ENCODE peak calls at places on chromosomes 1 and 21, in seven cellular contexts. T is fibroblast of lung, V is SJSA1, X is mammary epithelial cell, I is right cardiac atrium, R is GM23338, Z is esophagus squamous epithelium. O is an unnamed sample.

GRCh38 chr1:244102051-244102450 is 51.0 kb downstream of the ZBTB18 start:
- DNase-seq in T (no peak), V (no peak), X (no peak), I (no peak), R (no peak), Z (no peak), O (no peak)

GRCh38 chr1:177571076-177571475 is 398.8 kb downstream of the SEC16B start:
- DNase-seq in T (no peak), V (no peak), X (no peak), I (no peak), R (peak; percentile 34), Z (no peak), O (no peak)

GRCh38 chr1:160256396-160257046 is 5.8 kb downstream of the DCAF8 start:
- DNase-seq in T (peak; percentile 89), V (no peak), X (peak; percentile 75), I (no peak), R (no peak), Z (no peak), O (no peak)

GRCh38 chr1:217534566-217534965 is 96.3 kb downstream of the GPATCH2 start:
- DNase-seq in T (peak; percentile 9), V (no peak), X (no peak), I (no peak), R (no peak), Z (no peak), O (no peak)

GRCh38 chr1:16115468-16116363 is 40.2 kb downstream of the EPHA2 start:
- DNase-seq in T (no peak), V (no peak), X (no peak), I (no peak), R (peak; percentile 84), Z (no peak), O (no peak)

GRCh38 chr1:23169727-23170335 is 1.2 kb upstream of the LUZP1 start:
- DNase-seq in T (peak; percentile 74), V (no peak), X (peak; percentile 89), I (peak; percentile 85), R (peak; percentile 30), Z (peak; percentile 22), O (no peak)

GRCh38 chr1:190170321-190170720 is 307.3 kb downstream of the BRINP3 start:
- DNase-seq in T (peak; percentile 76), V (no peak), X (peak; percentile 7), I (no peak), R (no peak), Z (no peak), O (no peak)

GRCh38 chr1:192580351-192580962 is 4.9 kb downstream of the RGS1 start:
- DNase-seq in T (peak; percentile 68), V (peak; percentile 32), X (peak; percentile 50), I (no peak), R (peak; percentile 57), Z (no peak), O (no peak)

GRCh38 chr1:220451541-220451940 is 76.4 kb upstream of the MARK1 start:
- DNase-seq in T (no peak), V (no peak), X (no peak), I (no peak), R (peak; percentile 4), Z (no peak), O (no peak)

GRCh38 chr1:109947582-109948284 is 36.8 kb upstream of the AHCYL1 start:
- DNase-seq in T (no peak), V (no peak), X (no peak), I (no peak), R (peak; percentile 67), Z (no peak), O (no peak)

GRCh38 chr1:218939095-218939494 is 234.6 kb upstream of the LYPLAL1 start:
- DNase-seq in T (no peak), V (peak; percentile 25), X (no peak), I (no peak), R (no peak), Z (no peak), O (no peak)

GRCh38 chr21:31873696-31874599 is 1.1 kb downstream of the HUNK start:
- DNase-seq in T (peak; percentile 25), V (peak; percentile 76), X (no peak), I (peak; percentile 82), R (peak; percentile 73), Z (no peak), O (no peak)

GRCh38 chr1:215287362-215287761 is 204.8 kb downstream of the KCNK2 start:
- DNase-seq in T (no peak), V (no peak), X (no peak), I (no peak), R (no peak), Z (no peak), O (no peak)

GRCh38 chr1:78255378-78255777 is 209.6 kb downstream of the GIPC2 start:
- DNase-seq in T (peak; percentile 38), V (no peak), X (no peak), I (no peak), R (no peak), Z (no peak), O (no peak)

GRCh38 chr1:99956755-99957154 is 13.0 kb upstream of the SLC35A3 start:
- DNase-seq in T (no peak), V (peak; percentile 54), X (no peak), I (no peak), R (no peak), Z (no peak), O (no peak)

GRCh38 chr1:33683913-33684312 is 180.0 kb upstream of the HMGB4 start:
- DNase-seq in T (peak; percentile 66), V (no peak), X (no peak), I (no peak), R (no peak), Z (no peak), O (no peak)

GRCh38 chr1:201109651-201110050 is 2.6 kb downstream of the CACNA1S start:
- DNase-seq in T (no peak), V (no peak), X (no peak), I (no peak), R (no peak), Z (no peak), O (no peak)

GRCh38 chr21:32641715-32642698 is 29.8 kb upstream of the CFAP298 start:
- DNase-seq in T (no peak), V (no peak), X (no peak), I (no peak), R (peak; percentile 16), Z (no peak), O (no peak)

GRCh38 chr1:44390277-44390676 is 14.8 kb upstream of the RNF220 start:
- DNase-seq in T (peak; percentile 94), V (peak; percentile 66), X (peak; percentile 55), I (no peak), R (no peak), Z (no peak), O (no peak)

GRCh38 chr21:33857846-33858671 is 57.5 kb downstream of the ATP5PO start:
- DNase-seq in T (no peak), V (no peak), X (no peak), I (no peak), R (peak; percentile 37), Z (no peak), O (no peak)

GRCh38 chr21:32249551-32250280 is 29.1 kb downstream of the MIS18A start:
- DNase-seq in T (no peak), V (no peak), X (no peak), I (peak; percentile 76), R (no peak), Z (no peak), O (no peak)

GRCh38 chr1:24151175-24151533 is 8.2 kb upstream of the IL22RA1 start:
- DNase-seq in T (no peak), V (no peak), X (peak; percentile 95), I (no peak), R (peak; percentile 98), Z (no peak), O (no peak)

GRCh38 chr1:86396503-86396900 is 379 bp upstream of the ODF2L start:
- DNase-seq in T (no peak), V (no peak), X (no peak), I (no peak), R (peak; percentile 47), Z (no peak), O (peak; percentile 14)

DNA sequence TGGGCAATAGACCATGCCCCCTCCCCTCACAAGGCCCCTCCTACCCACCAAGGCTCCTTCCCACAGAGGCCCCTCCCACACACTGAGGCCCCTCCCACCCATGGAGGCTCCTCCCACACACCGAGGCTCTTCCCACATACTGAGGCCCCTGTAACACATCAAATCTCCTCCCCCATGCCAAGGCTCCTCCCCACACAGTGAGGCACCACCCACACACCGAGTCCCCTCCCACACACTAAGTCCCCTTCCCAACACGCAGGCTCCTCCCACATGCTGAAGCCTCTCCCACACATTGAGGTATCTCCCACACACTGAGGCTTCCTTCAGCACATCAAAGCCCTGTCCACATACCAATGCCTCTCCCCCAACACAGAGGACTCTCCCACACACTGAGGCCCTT is 391.8 kb downstream of the CAMTA1 start:
- DNase-seq in T (no peak), V (no peak), X (no peak), I (no peak), R (no peak), Z (no peak), O (no peak)
- H3K27ac ChIP-seq in T (no peak overlapping the region), V (no peak overlapping the region), X (no peak overlapping the region), I (no peak overlapping the region), R (no peak overlapping the region), Z (no peak overlapping the region), O (no peak overlapping the region)

GRCh38 chr1:42340898-42341297 is 5.9 kb upstream of the FOXJ3 start:
- DNase-seq in T (no peak), V (no peak), X (no peak), I (no peak), R (no peak), Z (no peak), O (no peak)
- H3K27ac ChIP-seq in T (no peak overlapping the region), V (peak overlapping the region; percentile 36), X (no peak overlapping the region), I (no peak overlapping the region), R (peak overlapping the region; percentile 28), Z (peak overlapping the region; percentile 58), O (no peak overlapping the region)

DNA sequence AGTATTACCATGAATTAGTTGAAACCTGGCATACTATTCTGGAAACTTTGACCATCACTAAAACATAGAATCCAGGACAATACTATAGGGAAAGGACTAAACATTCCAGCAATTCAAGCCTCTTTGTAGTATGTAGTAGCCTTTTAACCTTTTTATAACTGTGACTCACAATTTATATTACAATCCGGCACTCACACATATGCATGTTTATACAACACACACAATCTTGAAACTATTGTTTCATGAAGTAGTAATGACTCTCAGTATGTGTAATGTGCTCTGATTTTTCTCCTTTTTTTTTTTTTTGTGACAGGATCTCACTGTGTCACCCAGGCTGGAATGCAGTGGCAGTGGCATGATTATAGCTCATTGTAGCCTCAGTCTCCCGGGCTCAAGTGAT is 64.3 kb downstream of the ANKRD13C start:
- DNase-seq in T (peak; percentile 44), V (peak; percentile 71), X (peak; percentile 42), I (no peak), R (no peak), Z (no peak), O (no peak)
- H3K27ac ChIP-seq in T (no peak overlapping the region), V (peak overlapping the region; percentile 49), X (no peak overlapping the region), I (no peak overlapping the region), R (no peak overlapping the region), Z (no peak overlapping the region), O (no peak overlapping the region)

DNA sequence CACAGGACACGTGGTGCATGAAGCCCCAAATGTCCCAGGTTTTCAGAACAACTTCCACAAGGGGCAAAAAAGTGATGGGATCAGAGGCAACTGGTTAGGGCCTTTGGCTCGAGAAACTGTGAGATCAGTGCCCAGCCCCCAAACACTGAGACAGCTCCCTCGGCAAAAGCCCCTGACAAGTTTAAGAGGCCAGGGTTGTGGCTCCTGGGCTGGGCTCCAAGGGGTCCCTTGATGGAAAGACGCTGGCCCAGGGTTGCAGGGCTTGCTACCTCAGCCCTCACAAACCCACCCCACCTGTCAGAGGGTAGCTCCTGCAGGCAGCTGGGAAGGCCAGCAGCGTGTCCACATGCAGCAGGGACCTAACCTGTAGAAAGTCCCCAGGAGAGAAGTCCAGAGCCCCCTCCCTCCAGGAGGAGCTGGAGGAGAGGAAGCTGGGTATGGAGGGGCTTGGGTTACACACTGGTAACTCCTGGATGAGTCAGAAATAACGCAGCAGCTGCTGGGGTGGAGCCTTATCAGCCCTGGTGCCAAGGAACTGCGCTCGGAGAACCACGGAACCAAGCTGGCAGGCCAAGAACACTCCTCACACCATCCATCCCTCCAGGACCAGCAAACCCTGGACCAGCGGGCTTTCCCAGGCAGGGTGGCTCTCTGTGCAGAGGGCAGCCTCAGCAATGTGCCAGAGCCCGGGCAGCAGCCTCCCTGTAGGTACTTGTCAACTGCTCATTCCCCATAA is 37.5 kb downstream of the CTNNBIP1 start:
- DNase-seq in T (peak; percentile 56), V (no peak), X (no peak), I (no peak), R (no peak), Z (no peak), O (no peak)
- H3K27ac ChIP-seq in T (no peak overlapping the region), V (no peak overlapping the region), X (no peak overlapping the region), I (no peak overlapping the region), R (no peak overlapping the region), Z (peak overlapping the region; percentile 84), O (no peak overlapping the region)

O was measured in effector memory CD4-positive, alpha-beta T cell.